ENCODE peak calls at places on chromosomes 13 and 19, in seven cellular contexts. S is CD8-positive, alpha-beta T cell; I is transverse colon; C is RWPE1; O is fibroblast of mammary gland; L is astrocyte; Y is activated CD8-positive, alpha-beta T cell treated with anti-CD3 and anti-CD28 coated beads for 36 hours. Z is an unnamed sample.

GRCh38 chr19:3243851-3244700 is 19.6 kb downstream of the CELF5 start:
- DNase-seq in I (peak), Y (peak), S (peak), L (peak), O (peak), C (no peak), Z (peak)

GRCh38 chr19:3803114-3803888 is 17.1 kb upstream of the MATK start:
- DNase-seq in L (no peak), Y (no peak), O (no peak), C (no peak), I (no peak), S (no peak), Z (no peak)

GRCh38 chr19:45403781-45404556 is 900 bp downstream of the PPP1R13L start:
- DNase-seq in L (no peak), Y (peak), I (peak), C (peak), O (no peak), S (no peak), Z (no peak)

GRCh38 chr13:69737129-69737935 is 370.3 kb upstream of the ATXN8OS start:
- DNase-seq in I (no peak), S (no peak), Y (no peak), L (no peak), C (no peak), O (no peak), Z (no peak)

GRCh38 chr19:5903054-5903501 is 512 bp downstream of the NDUFA11 start:
- DNase-seq in L (peak), O (peak), S (no peak), C (peak), Y (peak), I (no peak), Z (peak)

GRCh38 chr13:36357692-36358091 is 11.5 kb upstream of the SPART start:
- DNase-seq in L (peak), S (no peak), I (no peak), Y (no peak), O (peak), C (no peak), Z (peak)

GRCh38 chr19:14375055-14375581 is 6.1 kb upstream of the ADGRE5 start:
- DNase-seq in L (no peak), I (peak), Y (peak), S (no peak), O (no peak), C (no peak), Z (no peak)

GRCh38 chr19:32233885-32234284 is 111.5 kb upstream of the ZNF507 start:
- DNase-seq in C (no peak), L (no peak), S (no peak), Y (no peak), I (no peak), O (no peak), Z (no peak)

GRCh38 chr19:58218899-58219298 is 9.8 kb upstream of the ZNF544 start:
- DNase-seq in S (no peak), Y (peak), C (no peak), I (no peak), L (no peak), O (peak), Z (no peak)

GRCh38 chr19:9041023-9041422 is 30.8 kb upstream of the MUC16 start:
- DNase-seq in S (no peak), O (no peak), I (no peak), L (no peak), Y (no peak), C (no peak), Z (no peak)

GRCh38 chr13:19345158-19345557 is 163.5 kb upstream of the TUBA3C start:
- DNase-seq in I (no peak), L (no peak), C (no peak), Y (no peak), S (no peak), O (no peak), Z (no peak)

GRCh38 chr13:49450105-49450819 is 6.2 kb downstream of the SETDB2 start:
- DNase-seq in O (no peak), Y (no peak), I (no peak), L (no peak), S (no peak), C (no peak), Z (no peak)

GRCh38 chr13:60134376-60134775 is 29.4 kb downstream of the DIAPH3 start:
- DNase-seq in Y (peak), S (no peak), C (no peak), O (peak), L (no peak), I (no peak), Z (peak)

GRCh38 chr19:4693471-4694121 is 23.5 kb upstream of the MYDGF start:
- DNase-seq in L (no peak), Y (no peak), S (no peak), I (no peak), C (no peak), O (no peak), Z (no peak)

GRCh38 chr19:40335101-40335500 is 13.1 kb downstream of the C19orf47 start:
- DNase-seq in I (no peak), L (no peak), S (no peak), C (no peak), O (no peak), Y (no peak), Z (no peak)

GRCh38 chr19:18558595-18558994 is 925 bp downstream of the KXD1 start:
- DNase-seq in Y (no peak), C (no peak), S (no peak), O (no peak), I (no peak), L (no peak), Z (peak)

GRCh38 chr13:34654203-34654602 is 287.9 kb upstream of the NBEA start:
- DNase-seq in L (peak), C (no peak), O (peak), I (no peak), Y (no peak), S (no peak), Z (no peak)

GRCh38 chr13:34654682-34655081 is 287.4 kb upstream of the NBEA start:
- DNase-seq in S (no peak), O (peak), Y (no peak), I (no peak), C (no peak), L (peak), Z (no peak)

GRCh38 chr13:34655554-34655953 is 286.5 kb upstream of the NBEA start:
- DNase-seq in L (no peak), S (no peak), Y (no peak), C (no peak), I (no peak), O (no peak), Z (no peak)

DNA sequence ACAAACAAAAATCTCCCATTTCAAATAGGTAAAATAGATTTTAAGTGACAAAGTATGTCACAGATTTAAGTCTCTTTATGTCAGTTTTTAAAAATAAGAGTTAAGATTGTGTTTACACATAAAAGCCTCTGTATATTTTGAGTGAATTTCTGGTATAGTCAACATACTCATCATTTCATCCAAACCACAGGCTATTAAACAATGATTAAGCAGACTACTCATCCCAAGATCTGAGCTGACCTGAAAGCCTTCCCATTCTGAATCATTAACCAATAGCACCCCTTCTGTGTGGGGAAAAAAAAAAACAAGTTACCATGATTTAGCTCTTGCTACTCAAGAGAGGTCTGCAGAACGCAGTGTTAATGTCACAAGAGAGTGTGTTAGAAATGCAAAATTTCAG is 284.4 kb upstream of the NBEA start:
- DNase-seq in I (no peak), L (peak), Y (no peak), S (no peak), C (peak), O (peak), Z (no peak)
- TF ChIP-seq CTCF in I (no peak), L (no peak), Y (no peak), S (no peak), C (no peak), O (no peak), Z (no peak)

DNA sequence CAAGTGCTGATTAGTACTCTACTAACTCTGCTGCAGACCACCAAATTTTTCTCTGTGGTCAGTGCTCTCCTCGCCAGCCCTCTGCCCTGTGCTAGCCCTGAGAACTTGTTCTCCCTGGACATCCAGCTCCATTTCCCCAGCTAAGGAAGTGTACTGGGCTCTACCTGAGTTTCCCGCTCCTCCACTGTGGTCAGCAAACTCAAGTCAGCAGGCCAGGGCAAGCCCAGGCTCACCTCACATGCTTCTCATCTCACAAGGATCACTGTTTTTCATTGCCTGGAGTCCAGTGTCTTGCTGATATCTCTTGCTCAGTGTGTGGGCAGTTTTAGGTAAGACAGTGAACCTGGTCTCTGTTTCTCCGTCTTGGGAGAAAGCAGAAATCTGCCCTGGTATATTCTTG is 201.4 kb downstream of the FOXO1 start:
- DNase-seq in S (no peak), C (no peak), I (no peak), L (no peak), O (no peak), Y (no peak), Z (no peak)
- TF ChIP-seq CTCF in S (no peak), C (no peak), I (no peak), L (no peak), O (no peak), Y (no peak), Z (no peak)

GRCh38 chr13:32023096-32023495 is 8.5 kb upstream of the FRY start:
- DNase-seq in I (no peak), C (no peak), O (no peak), Y (no peak), S (no peak), L (no peak), Z (no peak)

GRCh38 chr13:32022292-32022691 is 9.3 kb upstream of the FRY start:
- DNase-seq in Y (no peak), I (no peak), L (no peak), S (no peak), O (peak), C (no peak), Z (no peak)

GRCh38 chr13:32024750-32025149 is 6.8 kb upstream of the FRY start:
- DNase-seq in C (no peak), S (no peak), O (no peak), L (no peak), Y (no peak), I (no peak), Z (no peak)

GRCh38 chr13:32021785-32022184 is 9.8 kb upstream of the FRY start:
- DNase-seq in S (no peak), I (no peak), C (no peak), Y (no peak), L (no peak), O (no peak), Z (no peak)

DNA sequence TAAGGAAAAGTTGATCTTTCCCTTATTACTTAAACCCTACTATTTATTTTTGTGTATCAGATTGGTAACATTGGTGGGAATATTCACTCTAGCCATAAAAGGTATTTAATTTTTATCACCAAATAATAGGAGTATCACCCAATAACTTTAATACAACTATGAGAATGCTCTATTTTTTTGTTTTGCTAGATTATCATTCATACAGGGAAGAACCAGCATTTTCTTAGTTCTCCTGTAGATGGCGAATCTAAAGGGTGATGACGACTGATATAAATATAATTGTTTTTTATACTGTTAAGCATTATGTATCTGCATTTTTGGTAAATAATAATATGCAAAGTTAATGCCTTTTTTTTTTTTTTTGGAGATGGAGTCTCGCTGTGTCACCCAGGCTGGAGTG is 7.9 kb upstream of the FRY start:
- DNase-seq in I (no peak), Y (no peak), O (peak), C (no peak), S (no peak), L (no peak), Z (no peak)
- TF ChIP-seq CTCF in I (no peak), Y (no peak), O (peak), C (peak), S (no peak), L (no peak), Z (peak)

GRCh38 chr13:71483733-71484132 is 383.3 kb downstream of the DACH1 start:
- DNase-seq in Y (no peak), O (no peak), I (no peak), S (no peak), C (no peak), L (no peak), Z (no peak)

GRCh38 chr13:71477735-71478134 is 389.3 kb downstream of the DACH1 start:
- DNase-seq in C (peak), S (no peak), I (no peak), L (no peak), O (no peak), Y (no peak), Z (no peak)
- TF ChIP-seq CTCF in C (peak), S (no peak), I (no peak), L (peak), O (peak), Y (peak), Z (no peak)

GRCh38 chr19:42229263-42229854 is 9.2 kb downstream of the ZNF526 start:
- DNase-seq in L (no peak), Y (no peak), S (no peak), C (no peak), I (no peak), O (no peak), Z (no peak)
- TF ChIP-seq CTCF in L (no peak), Y (no peak), S (no peak), C (no peak), I (no peak), O (no peak), Z (no peak)

DNA sequence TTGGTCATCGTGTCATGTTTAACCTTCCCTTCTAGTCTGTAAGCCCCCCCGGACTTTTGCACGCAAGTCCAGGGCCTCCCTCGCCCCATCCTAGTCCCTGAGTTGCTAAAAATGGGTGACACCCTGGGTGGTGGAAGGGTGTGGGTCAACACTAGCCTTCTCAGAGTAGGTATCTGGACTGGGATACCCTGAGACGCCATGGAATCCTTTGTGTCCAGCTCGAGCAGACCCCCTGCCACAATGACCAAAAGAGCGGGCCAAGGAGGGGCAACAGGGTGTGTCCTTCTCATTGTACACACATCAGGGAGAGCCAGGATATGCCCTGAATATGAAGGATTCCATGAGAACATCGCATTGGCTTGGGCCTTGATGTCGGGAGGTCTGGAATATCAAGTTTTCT is 67.5 kb upstream of the ATP12A start:
- DNase-seq in C (no peak), Y (no peak), S (no peak), O (no peak), L (no peak), I (no peak), Z (no peak)
- TF ChIP-seq CTCF in C (no peak), Y (no peak), S (no peak), O (no peak), L (no peak), I (no peak), Z (no peak)

DNA sequence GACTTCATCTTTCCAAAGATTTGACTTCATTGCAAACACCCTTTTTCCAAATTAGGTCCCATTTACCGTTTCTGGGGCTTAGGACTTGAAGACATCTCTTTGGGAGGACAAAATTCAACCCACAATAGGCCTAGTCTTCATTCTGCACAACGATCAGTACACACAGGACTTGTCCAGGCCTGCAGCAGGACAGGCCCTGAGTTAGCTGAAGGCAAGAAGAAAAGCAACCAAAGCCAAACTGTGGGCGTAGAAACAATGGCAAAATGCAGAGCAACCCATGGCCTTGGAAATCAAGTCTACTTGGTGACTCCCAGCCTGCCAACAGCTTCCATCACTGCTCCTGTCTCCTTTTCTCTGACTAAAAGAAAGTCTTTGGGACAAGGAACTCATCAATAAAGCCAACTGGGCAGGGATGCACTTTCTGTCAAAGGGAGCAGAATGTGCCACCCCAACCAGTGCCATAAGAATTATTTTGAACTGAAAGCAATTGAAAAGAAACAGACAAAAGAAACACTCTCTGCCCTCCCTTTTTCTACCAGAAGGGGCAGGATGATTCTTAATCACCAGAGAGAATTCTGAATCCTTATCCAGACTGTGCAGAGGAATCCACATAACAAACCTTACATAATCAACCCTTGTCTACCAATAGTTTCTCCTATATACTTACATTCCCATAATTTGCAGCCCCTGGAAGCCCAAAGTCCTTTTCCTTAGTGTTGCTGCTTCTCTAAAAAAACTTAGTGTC is 520.9 kb upstream of the NBEA start:
- DNase-seq in I (no peak), L (no peak), S (no peak), C (no peak), Y (no peak), O (no peak), Z (no peak)
- TF ChIP-seq CTCF in I (no peak), L (no peak), S (no peak), C (no peak), Y (no peak), O (peak), Z (peak)

GRCh38 chr13:114122591-114123211 is 9.7 kb downstream of the RASA3 start:
- DNase-seq in Y (peak), L (no peak), S (no peak), O (no peak), C (no peak), I (no peak), Z (no peak)
- TF ChIP-seq CTCF in Y (no peak), L (no peak), S (no peak), O (no peak), C (no peak), I (no peak), Z (no peak)